ENCODE peak calls at places on chromosome 9, in seven cellular contexts. One of them, this sample, is unnamed.

GRCh38 chr9:137351781-137352501 is 49.9 kb upstream of the NRARP start:
- DNase-seq in uterus: no peak
- DNase-seq in ovary: no peak
- DNase-seq in body of pancreas: no peak
- DNase-seq in heart left ventricle: no peak
- DNase-seq in stomach: peak
- DNase-seq in A549: no peak
- DNase-seq in this sample: no peak

GRCh38 chr9:131798166-131798565 is 58.3 kb upstream of the RAPGEF1 start:
- DNase-seq in body of pancreas: no peak
- DNase-seq in ovary: no peak
- DNase-seq in A549: no peak
- DNase-seq in uterus: no peak
- DNase-seq in stomach: no peak
- DNase-seq in heart left ventricle: no peak
- DNase-seq in this sample: no peak

GRCh38 chr9:15149450-15149849 is 157.6 kb downstream of the TTC39B start:
- DNase-seq in stomach: no peak
- DNase-seq in uterus: no peak
- DNase-seq in ovary: no peak
- DNase-seq in body of pancreas: no peak
- DNase-seq in heart left ventricle: no peak
- DNase-seq in A549: no peak
- DNase-seq in this sample: no peak

GRCh38 chr9:120659209-120659608 is 55.1 kb downstream of the MEGF9 start:
- DNase-seq in stomach: no peak
- DNase-seq in body of pancreas: no peak
- DNase-seq in ovary: no peak
- DNase-seq in A549: no peak
- DNase-seq in uterus: no peak
- DNase-seq in heart left ventricle: no peak
- DNase-seq in this sample: no peak

GRCh38 chr9:385818-386398 is 171.2 kb downstream of the DOCK8 start:
- DNase-seq in body of pancreas: peak
- DNase-seq in uterus: peak
- DNase-seq in stomach: peak
- DNase-seq in heart left ventricle: no peak
- DNase-seq in A549: peak
- DNase-seq in ovary: peak
- DNase-seq in this sample: peak

GRCh38 chr9:35110327-35110758 is 5.3 kb downstream of the ATOSB start:
- DNase-seq in uterus: no peak
- DNase-seq in body of pancreas: peak
- DNase-seq in stomach: peak
- DNase-seq in ovary: no peak
- DNase-seq in heart left ventricle: peak
- DNase-seq in A549: peak
- DNase-seq in this sample: no peak

GRCh38 chr9:70080481-70081119 is 37.0 kb downstream of the MAMDC2 start:
- DNase-seq in uterus: peak
- DNase-seq in heart left ventricle: peak
- DNase-seq in stomach: no peak
- DNase-seq in body of pancreas: peak
- DNase-seq in A549: peak
- DNase-seq in ovary: peak
- DNase-seq in this sample: peak

GRCh38 chr9:78189461-78189860 is 46.4 kb upstream of the CEP78 start:
- DNase-seq in ovary: no peak
- DNase-seq in uterus: no peak
- DNase-seq in body of pancreas: no peak
- DNase-seq in stomach: no peak
- DNase-seq in heart left ventricle: no peak
- DNase-seq in A549: no peak
- DNase-seq in this sample: no peak

GRCh38 chr9:3526166-3526902 is 533 bp upstream of the RFX3 start:
- DNase-seq in heart left ventricle: peak
- DNase-seq in uterus: peak
- DNase-seq in A549: peak
- DNase-seq in stomach: peak
- DNase-seq in body of pancreas: peak
- DNase-seq in ovary: peak
- DNase-seq in this sample: peak

GRCh38 chr9:91495450-91495849 is 71.8 kb upstream of the NFIL3 start:
- DNase-seq in heart left ventricle: no peak
- DNase-seq in body of pancreas: no peak
- DNase-seq in stomach: no peak
- DNase-seq in uterus: no peak
- DNase-seq in ovary: no peak
- DNase-seq in A549: no peak
- DNase-seq in this sample: no peak

GRCh38 chr9:37554318-37554717 is 21.9 kb downstream of the FBXO10 start:
- DNase-seq in stomach: no peak
- DNase-seq in body of pancreas: no peak
- DNase-seq in A549: no peak
- DNase-seq in uterus: no peak
- DNase-seq in heart left ventricle: no peak
- DNase-seq in ovary: no peak
- DNase-seq in this sample: no peak

GRCh38 chr9:19788152-19788551 is 685 bp downstream of the SLC24A2 start:
- DNase-seq in ovary: no peak
- DNase-seq in stomach: no peak
- DNase-seq in heart left ventricle: no peak
- DNase-seq in body of pancreas: no peak
- DNase-seq in uterus: no peak
- DNase-seq in A549: no peak
- DNase-seq in this sample: no peak

GRCh38 chr9:137722481-137722880 is 103.7 kb downstream of the EHMT1 start:
- DNase-seq in ovary: no peak
- DNase-seq in heart left ventricle: no peak
- DNase-seq in uterus: no peak
- DNase-seq in body of pancreas: no peak
- DNase-seq in stomach: no peak
- DNase-seq in A549: no peak
- DNase-seq in this sample: no peak

GRCh38 chr9:90044263-90044662 is 439.5 kb downstream of the GADD45G start:
- DNase-seq in uterus: no peak
- DNase-seq in body of pancreas: no peak
- DNase-seq in ovary: no peak
- DNase-seq in stomach: no peak
- DNase-seq in heart left ventricle: no peak
- DNase-seq in A549: peak
- DNase-seq in this sample: no peak

GRCh38 chr9:88559661-88560060 is 24.7 kb downstream of the NXNL2 start:
- DNase-seq in uterus: no peak
- DNase-seq in heart left ventricle: no peak
- DNase-seq in body of pancreas: no peak
- DNase-seq in A549: peak
- DNase-seq in stomach: no peak
- DNase-seq in ovary: no peak
- DNase-seq in this sample: no peak

GRCh38 chr9:16307626-16308195 is 562.8 kb downstream of the BNC2 start:
- DNase-seq in A549: peak
- DNase-seq in heart left ventricle: no peak
- DNase-seq in ovary: no peak
- DNase-seq in uterus: no peak
- DNase-seq in body of pancreas: no peak
- DNase-seq in stomach: no peak
- DNase-seq in this sample: no peak

GRCh38 chr9:105168935-105169334 is 75.5 kb upstream of the SLC44A1 start:
- DNase-seq in A549: no peak
- DNase-seq in heart left ventricle: peak
- DNase-seq in uterus: no peak
- DNase-seq in body of pancreas: no peak
- DNase-seq in ovary: no peak
- DNase-seq in stomach: no peak
- DNase-seq in this sample: no peak

GRCh38 chr9:36141761-36142160 is 5.2 kb downstream of the GLIPR2 start:
- DNase-seq in ovary: no peak
- DNase-seq in heart left ventricle: no peak
- DNase-seq in uterus: no peak
- DNase-seq in body of pancreas: no peak
- DNase-seq in stomach: no peak
- DNase-seq in A549: no peak
- DNase-seq in this sample: no peak

GRCh38 chr9:24286761-24287160 is 258.9 kb downstream of the IZUMO3 start:
- DNase-seq in A549: no peak
- DNase-seq in ovary: no peak
- DNase-seq in body of pancreas: no peak
- DNase-seq in uterus: no peak
- DNase-seq in stomach: no peak
- DNase-seq in heart left ventricle: no peak
- DNase-seq in this sample: no peak

GRCh38 chr9:18457498-18457897 is 16.5 kb upstream of the ADAMTSL1 start:
- DNase-seq in heart left ventricle: no peak
- DNase-seq in body of pancreas: no peak
- DNase-seq in stomach: no peak
- DNase-seq in A549: no peak
- DNase-seq in ovary: no peak
- DNase-seq in uterus: no peak
- DNase-seq in this sample: no peak

DNA sequence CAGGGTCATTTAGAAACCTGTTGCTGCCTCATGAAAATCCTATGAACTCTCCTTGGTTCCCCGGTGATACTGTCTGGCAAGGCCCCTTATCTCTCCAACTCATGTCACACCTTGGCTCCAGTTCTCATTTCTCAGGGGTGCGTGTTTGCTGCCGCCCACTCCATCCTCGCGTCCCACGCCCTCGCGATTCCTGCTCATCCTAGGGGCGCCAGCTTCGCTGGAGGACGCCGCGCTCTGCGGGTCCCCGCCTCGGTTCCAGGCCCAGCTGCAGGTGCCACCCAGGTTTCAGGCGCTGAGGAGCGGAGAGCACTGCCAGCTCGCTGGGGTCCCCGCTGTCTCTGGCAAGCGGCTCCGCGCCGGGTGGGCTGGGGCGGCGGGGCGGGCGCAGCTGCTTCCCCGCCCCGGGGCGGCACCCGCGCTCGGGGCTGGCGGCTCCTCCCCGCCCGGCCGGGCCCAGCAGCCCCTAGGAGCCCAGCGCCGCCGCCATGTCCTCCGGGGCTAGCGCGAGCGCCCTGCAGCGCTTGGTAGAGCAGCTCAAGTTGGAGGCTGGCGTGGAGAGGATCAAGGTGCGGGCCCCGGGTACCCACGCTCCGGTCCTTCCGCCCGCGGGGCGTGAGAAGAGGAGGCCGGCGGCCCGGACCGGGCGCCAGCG is at the start of gene GNG10:
- DNase-seq in heart left ventricle: peak
- DNase-seq in A549: peak
- DNase-seq in body of pancreas: peak
- DNase-seq in uterus: peak
- DNase-seq in stomach: peak
- DNase-seq in ovary: peak
- DNase-seq in this sample: peak
- TF ChIP-seq POLR2A in heart left ventricle: no peak
- TF ChIP-seq POLR2A in A549: peak
- TF ChIP-seq POLR2A in body of pancreas: peak
- TF ChIP-seq POLR2A in uterus: peak
- TF ChIP-seq POLR2A in stomach: no peak
- TF ChIP-seq POLR2A in ovary: no peak
- TF ChIP-seq POLR2A in this sample: no peak

DNA sequence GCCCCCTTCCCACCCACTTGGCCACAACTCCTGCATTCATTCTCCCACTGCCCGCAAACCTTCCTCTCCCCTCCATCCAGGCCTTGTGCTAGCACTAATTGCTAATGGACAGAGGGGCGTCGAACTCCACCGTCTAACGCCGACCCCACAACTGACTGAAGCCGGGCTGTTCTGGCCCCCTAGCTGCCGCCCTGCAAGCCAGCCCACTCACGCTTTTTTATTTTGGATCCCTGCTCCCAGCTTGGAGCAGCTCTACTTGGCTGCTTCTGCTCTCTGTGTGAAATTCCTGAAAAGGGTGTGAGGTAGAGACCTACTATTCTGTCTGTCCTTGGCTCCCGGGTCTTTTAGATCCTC is 704 bp upstream of the ASTN2 start:
- DNase-seq in body of pancreas: no peak
- DNase-seq in A549: no peak
- DNase-seq in ovary: no peak
- DNase-seq in uterus: no peak
- DNase-seq in stomach: no peak
- DNase-seq in heart left ventricle: no peak
- DNase-seq in this sample: no peak
- H3K4me3 ChIP-seq in body of pancreas: no peak
- H3K4me3 ChIP-seq in A549: no peak
- H3K4me3 ChIP-seq in ovary: no peak
- H3K4me3 ChIP-seq in uterus: no peak
- H3K4me3 ChIP-seq in stomach: peak
- H3K4me3 ChIP-seq in heart left ventricle: peak
- H3K4me3 ChIP-seq in this sample: no peak

DNA sequence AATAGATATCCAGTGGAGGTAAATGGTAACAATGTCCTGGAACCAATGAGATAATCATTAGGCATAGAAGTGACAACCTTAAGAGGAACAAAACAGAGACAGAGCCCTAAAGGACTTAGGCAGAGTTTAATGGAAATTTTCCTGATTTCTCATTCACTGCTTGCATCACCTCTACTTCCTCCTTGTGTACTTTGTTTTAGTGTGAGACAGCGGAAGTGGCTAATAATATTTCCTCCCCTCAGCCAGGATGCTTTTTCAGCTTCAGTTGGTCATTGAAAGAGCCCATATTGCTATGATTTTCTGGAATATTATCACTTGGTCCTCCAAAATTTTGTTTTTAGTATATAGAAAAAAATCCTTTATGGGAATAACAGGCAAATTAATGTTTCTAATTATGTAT is 153.4 kb upstream of the MPDZ start:
- DNase-seq in stomach: no peak
- DNase-seq in body of pancreas: no peak
- DNase-seq in uterus: no peak
- DNase-seq in A549: no peak
- DNase-seq in ovary: no peak
- DNase-seq in heart left ventricle: no peak
- DNase-seq in this sample: no peak
- TF ChIP-seq POLR2A in stomach: no peak
- TF ChIP-seq POLR2A in body of pancreas: no peak
- TF ChIP-seq POLR2A in uterus: no peak
- TF ChIP-seq POLR2A in A549: no peak
- TF ChIP-seq POLR2A in ovary: no peak
- TF ChIP-seq POLR2A in heart left ventricle: no peak
- TF ChIP-seq POLR2A in this sample: no peak

DNA sequence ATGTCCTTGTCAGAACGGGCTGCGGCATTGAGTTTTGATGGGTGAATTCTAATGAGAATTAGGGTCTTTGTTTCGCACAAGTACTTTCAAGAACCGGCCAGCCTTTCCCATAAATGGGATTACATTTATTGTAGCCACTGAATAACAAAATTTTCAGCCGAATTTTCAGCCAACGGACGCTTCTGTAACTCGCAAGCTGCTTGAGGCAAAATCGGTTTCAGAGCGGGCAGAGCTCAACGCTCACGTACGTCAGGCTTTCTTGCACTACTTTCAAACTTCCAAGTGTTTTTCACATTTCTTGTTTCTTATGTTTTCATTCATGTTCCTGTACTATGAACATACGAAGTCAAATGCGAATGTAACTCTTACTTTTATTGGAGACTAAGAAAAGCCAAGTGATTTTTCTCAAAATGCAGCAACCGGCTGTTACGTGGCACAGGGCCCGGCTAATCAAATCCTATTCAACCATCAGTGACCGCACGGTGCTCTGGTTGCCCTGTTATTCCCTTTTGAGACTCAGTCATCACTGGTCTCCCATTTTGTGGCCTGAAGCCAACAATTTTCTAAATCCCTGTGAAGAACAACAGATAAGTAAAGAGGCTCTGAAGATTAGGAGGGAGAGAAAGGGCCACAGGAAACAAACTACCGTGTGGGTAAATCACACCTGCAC is 68.5 kb downstream of the SLC28A3 start:
- DNase-seq in stomach: no peak
- DNase-seq in ovary: no peak
- DNase-seq in heart left ventricle: no peak
- DNase-seq in uterus: no peak
- DNase-seq in A549: no peak
- DNase-seq in body of pancreas: no peak
- DNase-seq in this sample: no peak
- H3K4me3 ChIP-seq in stomach: peak
- H3K4me3 ChIP-seq in ovary: no peak
- H3K4me3 ChIP-seq in heart left ventricle: peak
- H3K4me3 ChIP-seq in uterus: no peak
- H3K4me3 ChIP-seq in A549: no peak
- H3K4me3 ChIP-seq in body of pancreas: no peak
- H3K4me3 ChIP-seq in this sample: no peak

This sample was measured in lower leg skin.